ENCODE peak calls at places on chromosome 7, in five cellular contexts. Q is GM12878, T is HCT116, Z is HepG2, S is H1. W is an unnamed sample.
A peak's percentile ranks its signal among the peaks of the same experiment; 100 is the strongest.

GRCh38 chr7:2509298-2509906 is 10.2 kb upstream of the LFNG start:
- DNase-seq in Z (no peak), T (no peak), Q (no peak), S (no peak), W (no peak)

GRCh38 chr7:55066479-55066878 is 47.7 kb downstream of the EGFR start:
- DNase-seq in Q (no peak), S (no peak), Z (peak; percentile 50), T (no peak), W (no peak)

GRCh38 chr7:57385668-57386067 is 64.3 kb upstream of the ZNF716 start:
- DNase-seq in Q (no peak), Z (no peak), T (no peak), S (no peak), W (no peak)

GRCh38 chr7:27198871-27199801 is 755 bp downstream of the HOXA13 start:
- DNase-seq in Q (no peak), S (peak; percentile 77), T (no peak), Z (no peak), W (no peak)

GRCh38 chr7:142669074-142669654 is 80.1 kb upstream of the PRSS1 start:
- DNase-seq in T (no peak), Z (no peak), S (no peak), Q (no peak), W (no peak)

GRCh38 chr7:139915864-139916716 is 87.0 kb downstream of the TBXAS1 start:
- DNase-seq in T (peak; percentile 92), Q (peak; percentile 91), S (no peak), Z (no peak), W (peak; percentile 95)

GRCh38 chr7:71411475-71411874 is 279.5 kb downstream of the GALNT17 start:
- DNase-seq in T (no peak), Z (no peak), S (no peak), Q (no peak), W (no peak)

GRCh38 chr7:73509463-73509862 is 12.6 kb downstream of the BAZ1B start:
- DNase-seq in Q (no peak), S (no peak), Z (no peak), T (no peak), W (no peak)

GRCh38 chr7:106196460-106197021 is 84.4 kb upstream of the SYPL1 start:
- DNase-seq in Z (peak; percentile 16), S (no peak), T (no peak), Q (no peak), W (peak; percentile 18)

GRCh38 chr7:49522111-49522510 is 251.3 kb upstream of the VWC2 start:
- DNase-seq in T (no peak), S (no peak), Q (no peak), Z (no peak), W (no peak)

GRCh38 chr7:28890137-28890536 is 68.0 kb downstream of the TRIL start:
- DNase-seq in Q (no peak), S (peak; percentile 68), Z (no peak), T (no peak), W (no peak)

GRCh38 chr7:1943933-1944618 is 274.0 kb downstream of the ELFN1 start:
- DNase-seq in Z (no peak), Q (no peak), T (no peak), S (no peak), W (no peak)

GRCh38 chr7:33916357-33917081 is 11.2 kb downstream of the BMPER start:
- DNase-seq in Q (no peak), S (no peak), T (no peak), Z (no peak), W (no peak)

GRCh38 chr7:12161146-12161545 is 49.9 kb upstream of the TMEM106B start:
- DNase-seq in Q (no peak), T (no peak), Z (no peak), S (no peak), W (no peak)

GRCh38 chr7:63071396-63071795 is 927.3 kb upstream of the ZNF722 start:
- DNase-seq in Z (no peak), Q (no peak), S (no peak), T (no peak), W (no peak)

GRCh38 chr7:70338061-70338460 is 739.8 kb downstream of the AUTS2 start:
- DNase-seq in Z (no peak), Q (no peak), S (no peak), T (no peak), W (no peak)

GRCh38 chr7:42745357-42746022 is 166.4 kb downstream of the C7orf25 start:
- DNase-seq in S (peak; percentile 85), Z (peak; percentile 1), Q (no peak), T (peak; percentile 16), W (peak; percentile 2)

GRCh38 chr7:135743907-135744789 is 4.5 kb downstream of the FAM180A start:
- DNase-seq in S (no peak), Z (no peak), T (no peak), Q (no peak), W (no peak)

GRCh38 chr7:27647052-27647451 is 15.6 kb downstream of the HIBADH start:
- DNase-seq in Q (no peak), T (peak; percentile 47), Z (no peak), S (no peak), W (no peak)

GRCh38 chr7:64630496-64630895 is 35.4 kb upstream of the ZNF107 start:
- DNase-seq in S (no peak), T (peak; percentile 16), Q (no peak), Z (peak; percentile 80), W (no peak)

GRCh38 chr7:100063376-100063775 is 13.8 kb downstream of the ZSCAN21 start:
- DNase-seq in T (no peak), Z (no peak), Q (no peak), S (no peak), W (no peak)

GRCh38 chr7:47534322-47535032 is 47.4 kb downstream of the TNS3 start:
- DNase-seq in S (no peak), Z (no peak), T (no peak), Q (no peak), W (peak; percentile 80)

GRCh38 chr7:131509781-131510180 is 46.6 kb downstream of the PODXL start:
- DNase-seq in T (no peak), Z (no peak), Q (no peak), S (no peak), W (no peak)

GRCh38 chr7:131511071-131511470 is 45.4 kb downstream of the PODXL start:
- DNase-seq in S (peak; percentile 39), Q (no peak), Z (no peak), T (no peak), W (no peak)

GRCh38 chr7:131517218-131517923 is 39.1 kb downstream of the PODXL start:
- DNase-seq in S (no peak), Q (no peak), T (no peak), Z (no peak), W (no peak)

GRCh38 chr7:131511774-131512535 is 44.5 kb downstream of the PODXL start:
- DNase-seq in Z (no peak), T (no peak), S (peak; percentile 28), Q (no peak), W (no peak)

DNA sequence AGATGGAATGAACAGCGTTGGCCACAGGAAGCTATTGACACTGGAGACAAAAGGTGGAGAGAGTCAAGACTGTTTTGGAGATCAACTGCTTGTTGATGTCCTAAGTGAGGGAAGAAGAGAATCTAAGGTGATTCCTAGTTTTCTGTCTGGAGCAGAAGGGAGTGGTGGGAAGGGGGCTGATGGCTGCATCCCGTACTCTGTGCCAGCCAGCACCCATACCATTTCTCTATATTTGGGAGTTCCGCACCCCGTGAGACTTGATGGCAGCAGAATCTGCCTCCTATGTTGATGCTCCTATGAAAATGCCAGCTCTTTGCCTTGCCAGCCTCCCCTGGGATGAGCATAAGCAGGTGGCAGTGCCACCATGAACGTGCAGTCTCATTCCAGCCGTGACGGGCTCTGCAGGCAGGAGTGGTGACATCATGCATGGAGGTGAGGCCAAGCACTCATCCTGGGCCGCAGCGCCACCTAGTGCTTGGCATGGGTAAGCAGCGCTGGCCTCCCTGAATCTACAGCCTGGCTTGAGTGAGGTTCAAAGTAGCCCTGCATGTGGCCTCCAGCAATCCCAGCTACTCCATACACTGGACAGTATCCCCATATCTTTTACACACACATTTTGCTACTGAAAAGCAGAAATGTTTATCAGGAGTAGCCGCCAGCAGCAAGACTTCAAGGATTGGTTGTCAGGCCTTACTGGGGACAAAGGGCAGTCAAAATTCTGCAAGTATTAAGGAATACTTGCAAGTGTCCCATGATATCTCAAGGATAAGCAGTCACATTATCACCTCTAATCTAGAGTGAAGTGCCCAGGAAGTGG is 43.0 kb downstream of the PODXL start:
- DNase-seq in Z (peak; percentile 76), Q (no peak), T (peak; percentile 75), S (peak; percentile 94), W (peak; percentile 75)
- TF ChIP-seq POLR2AphosphoS5 in Z (no peak), Q (no peak), T (peak; percentile 27), S (peak; percentile 92), W (no peak)

GRCh38 chr7:19623676-19624075 is 85.2 kb downstream of the POLR1F start:
- DNase-seq in Z (no peak), S (no peak), Q (no peak), T (no peak), W (no peak)

GRCh38 chr7:19621740-19622139 is 87.1 kb downstream of the POLR1F start:
- DNase-seq in S (no peak), Z (no peak), T (peak; percentile 24), Q (no peak), W (peak; percentile 17)

GRCh38 chr7:19617921-19618320 is 90.9 kb downstream of the POLR1F start:
- DNase-seq in Q (no peak), Z (no peak), S (no peak), T (no peak), W (no peak)

GRCh38 chr7:19619122-19619521 is 89.7 kb downstream of the POLR1F start:
- DNase-seq in Z (no peak), Q (no peak), T (peak; percentile 48), S (no peak), W (no peak)

GRCh38 chr7:19620470-19620869 is 88.4 kb downstream of the POLR1F start:
- DNase-seq in T (no peak), S (no peak), Z (no peak), Q (no peak), W (no peak)
- TF ChIP-seq SIN3A in T (no peak), S (no peak), Z (no peak), Q (no peak), W (no peak)

DNA sequence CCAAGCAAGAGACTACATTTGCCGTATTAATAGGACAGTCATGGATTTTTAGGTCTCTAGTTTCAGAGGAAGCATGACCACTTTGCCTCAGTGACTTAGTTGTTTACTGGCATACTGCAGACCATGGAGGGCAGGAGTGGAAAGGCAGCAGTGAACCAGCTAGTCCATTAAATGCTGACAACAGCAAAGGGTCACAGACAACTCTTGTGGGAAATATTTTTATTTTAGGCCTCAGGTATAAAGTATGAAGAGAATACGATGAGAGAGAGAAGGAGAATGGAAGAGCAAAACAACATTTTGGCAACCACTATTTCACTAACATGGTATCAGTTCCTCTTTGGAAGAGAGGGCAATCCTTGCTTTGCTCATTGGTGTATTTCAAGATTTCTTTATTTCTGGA is 118.0 kb downstream of the RELN start:
- DNase-seq in Z (no peak), Q (no peak), T (no peak), S (no peak), W (no peak)
- TF ChIP-seq POLR2AphosphoS5 in Z (no peak), Q (no peak), T (no peak), S (no peak), W (no peak)

GRCh38 chr7:80954181-80954580 is 35.3 kb upstream of the SEMA3C start:
- DNase-seq in T (no peak), Z (no peak), Q (no peak), S (no peak), W (no peak)

GRCh38 chr7:80960228-80960627 is 41.4 kb upstream of the SEMA3C start:
- DNase-seq in T (no peak), S (no peak), Q (no peak), Z (no peak), W (no peak)

DNA sequence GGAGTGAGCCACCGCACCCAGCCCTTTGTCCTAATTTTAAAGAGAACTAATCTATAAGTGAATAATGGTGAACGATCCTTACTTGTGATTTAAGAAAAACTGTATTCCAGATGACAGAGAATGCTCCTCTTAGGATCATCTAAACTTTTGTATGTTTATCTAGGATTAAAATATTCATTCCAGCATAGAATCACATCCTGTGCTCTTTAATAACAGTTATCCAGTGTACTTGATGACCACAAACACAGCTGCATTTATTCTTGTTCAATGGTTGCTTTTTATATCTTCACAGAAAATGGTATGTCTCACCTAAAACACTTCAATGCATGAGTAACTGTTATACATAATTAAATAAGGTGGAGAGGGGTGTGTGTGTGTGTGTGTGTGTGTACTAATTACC is 38.4 kb upstream of the SEMA3C start:
- DNase-seq in Z (no peak), Q (no peak), S (no peak), T (no peak), W (no peak)
- TF ChIP-seq SIN3A in Z (no peak), Q (no peak), S (no peak), T (no peak), W (no peak)

W was measured in Panc1.